ENCODE peak calls at places on chromosomes 2 and 18, in four cellular contexts. V is K562, G is HCT116, C is HepG2. X is an unnamed sample.

GRCh38 chr18:57813245-57813644 is 10.1 kb upstream of the ATP8B1 start:
- DNase-seq in V (no peak), G (peak), C (peak), X (no peak)

GRCh38 chr2:226794077-226794670 is 5.4 kb downstream of the IRS1 start:
- DNase-seq in V (no peak), G (no peak), C (no peak), X (no peak)

GRCh38 chr2:237296756-237297155 is 117.2 kb downstream of the COL6A3 start:
- DNase-seq in V (no peak), G (no peak), C (no peak), X (no peak)

GRCh38 chr2:160109939-160110673 is 47.7 kb upstream of the PLA2R1 start:
- DNase-seq in V (peak), G (peak), C (peak), X (peak)

GRCh38 chr2:26400723-26401122 is 997 bp upstream of the DRC1 start:
- DNase-seq in V (no peak), G (no peak), C (no peak), X (no peak)

GRCh38 chr2:100283724-100284501 is 38.4 kb downstream of the LONRF2 start:
- DNase-seq in V (peak), G (peak), C (no peak), X (no peak)

GRCh38 chr2:212124597-212124996 is 414.0 kb downstream of the ERBB4 start:
- DNase-seq in V (no peak), G (no peak), C (peak), X (no peak)

GRCh38 chr18:21192308-21192624 is 49.8 kb upstream of the GREB1L start:
- DNase-seq in V (no peak), G (no peak), C (no peak), X (no peak)

GRCh38 chr2:207624170-207625013 is 802 bp downstream of the METTL21A start:
- DNase-seq in V (peak), G (no peak), C (peak), X (peak)

GRCh38 chr18:42131940-42132244 is 176.9 kb downstream of the PIK3C3 start:
- DNase-seq in V (no peak), G (no peak), C (no peak), X (no peak)

GRCh38 chr18:42141439-42141838 is 186.4 kb downstream of the PIK3C3 start:
- DNase-seq in V (no peak), G (no peak), C (peak), X (peak)

GRCh38 chr18:42137671-42138375 is 182.8 kb downstream of the PIK3C3 start:
- DNase-seq in V (no peak), G (no peak), C (no peak), X (no peak)
- TF ChIP-seq JUND in V (no peak), G (no peak), C (no peak), X (no peak)

GRCh38 chr2:81894451-81894990 is 1590.0 kb upstream of the LRRTM1 start:
- DNase-seq in V (no peak), G (no peak), C (no peak), X (no peak)
- TF ChIP-seq JUND in V (no peak), G (no peak), C (no peak), X (no peak)

GRCh38 chr2:139791330-139791729 is 1011.1 kb upstream of the NXPH2 start:
- DNase-seq in V (no peak), G (no peak), C (no peak), X (no peak)

GRCh38 chr2:139790807-139791206 is 1010.6 kb upstream of the NXPH2 start:
- DNase-seq in V (no peak), G (peak), C (no peak), X (peak)
- TF ChIP-seq JUND in V (no peak), G (no peak), C (no peak), X (no peak)

GRCh38 chr2:172101707-172102158 is 967 bp downstream of the DLX2 start:
- DNase-seq in V (no peak), G (no peak), C (no peak), X (peak)

GRCh38 chr2:172102159-172102857 is 392 bp downstream of the DLX2 start:
- DNase-seq in V (no peak), G (no peak), C (no peak), X (peak)

GRCh38 chr2:172101008-172101706 is 1.5 kb downstream of the DLX2 start:
- DNase-seq in V (no peak), G (no peak), C (no peak), X (no peak)

GRCh38 chr2:172103471-172104292 is 982 bp upstream of the DLX2 start:
- DNase-seq in V (peak), G (peak), C (peak), X (peak)

GRCh38 chr2:172102858-172103359 is at the start of gene DLX2:
- DNase-seq in V (peak), G (peak), C (peak), X (peak)
- TF ChIP-seq JUND in V (peak), G (no peak), C (no peak), X (no peak)

DNA sequence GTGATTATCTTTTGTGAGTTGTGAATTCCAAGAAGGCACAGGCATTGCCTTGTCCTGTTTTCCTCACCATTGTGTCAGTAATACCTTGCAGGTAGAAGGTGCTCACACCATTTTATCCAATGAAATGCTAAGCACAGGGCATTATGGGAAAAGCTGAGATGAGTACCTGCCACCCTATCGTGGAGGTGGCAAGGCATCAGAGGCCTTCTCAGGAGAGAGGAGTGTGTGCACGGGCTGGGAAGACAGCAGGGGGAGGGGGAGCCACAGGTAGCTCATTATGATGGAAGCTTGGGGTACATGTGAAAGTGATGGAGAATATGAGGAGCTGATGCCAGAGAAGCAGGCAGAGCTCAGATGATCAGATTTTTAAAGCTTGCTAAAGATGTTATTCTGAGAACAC is 69.5 kb downstream of the ASAP2 start:
- DNase-seq in V (no peak), G (no peak), C (no peak), X (no peak)
- TF ChIP-seq JUND in V (no peak), G (no peak), C (no peak), X (no peak)

DNA sequence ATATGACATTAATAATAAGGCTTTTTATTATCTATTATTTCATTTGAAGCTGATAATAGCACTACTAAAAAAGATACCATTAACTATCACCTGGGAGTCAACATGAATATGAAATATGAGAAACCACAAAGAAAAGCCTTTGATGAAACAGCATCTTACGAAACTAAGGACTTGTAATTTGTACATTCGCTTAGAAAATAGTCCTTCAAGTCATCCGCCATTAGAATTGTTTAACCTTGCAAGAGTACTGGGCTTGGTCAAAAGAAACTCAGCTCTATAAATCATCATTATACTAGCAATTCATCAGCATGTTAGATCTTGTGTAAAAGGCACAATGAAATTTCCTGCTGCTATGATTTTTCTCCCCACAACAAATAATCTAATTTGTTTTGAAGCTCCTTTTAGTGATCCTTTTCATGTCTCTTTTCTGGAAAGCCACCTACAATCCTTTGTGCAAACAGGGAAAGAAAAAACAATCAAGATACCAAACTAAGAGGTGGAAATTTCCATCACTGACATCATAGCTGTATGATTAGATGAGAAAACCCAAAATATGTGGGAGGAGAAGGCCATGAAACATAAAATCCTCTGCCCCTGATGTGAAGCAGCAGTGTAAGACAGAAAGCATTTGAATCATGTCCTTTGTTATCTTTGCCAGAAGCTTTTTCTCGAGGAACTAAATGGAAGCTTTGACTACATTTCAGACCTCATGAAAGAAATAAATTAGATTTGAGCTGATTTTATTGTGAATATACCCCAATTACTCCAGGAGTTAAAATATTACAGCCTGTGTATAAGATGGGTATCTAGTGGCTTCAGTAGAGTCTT is 31.2 kb downstream of the SCN9A start:
- DNase-seq in V (no peak), G (no peak), C (peak), X (no peak)
- TF ChIP-seq JUND in V (peak), G (no peak), C (no peak), X (no peak)

GRCh38 chr2:11417946-11418585 is 47.9 kb downstream of the E2F6 start:
- DNase-seq in V (peak), G (no peak), C (peak), X (peak)
- TF ChIP-seq JUND in V (no peak), G (no peak), C (no peak), X (no peak)

GRCh38 chr2:14417586-14417985 is 214.9 kb upstream of the LRATD1 start:
- DNase-seq in V (no peak), G (no peak), C (no peak), X (no peak)
- TF ChIP-seq JUND in V (no peak), G (no peak), C (no peak), X (no peak)

GRCh38 chr2:12731701-12732280 is 15.1 kb downstream of the TRIB2 start:
- DNase-seq in V (no peak), G (no peak), C (no peak), X (no peak)

GRCh38 chr2:12732663-12733062 is 15.9 kb downstream of the TRIB2 start:
- DNase-seq in V (no peak), G (no peak), C (no peak), X (no peak)

GRCh38 chr2:12727641-12728040 is 10.9 kb downstream of the TRIB2 start:
- DNase-seq in V (no peak), G (no peak), C (no peak), X (no peak)

GRCh38 chr2:12728221-12728777 is 11.6 kb downstream of the TRIB2 start:
- DNase-seq in V (no peak), G (no peak), C (no peak), X (no peak)

GRCh38 chr2:12730265-12730664 is 13.5 kb downstream of the TRIB2 start:
- DNase-seq in V (no peak), G (no peak), C (no peak), X (no peak)
- TF ChIP-seq JUND in V (no peak), G (no peak), C (no peak), X (no peak)